ENCODE peak calls at places on chromosomes 6 and 20, in nine cellular contexts. N is K562, H is type B pancreatic cell, F is right lobe of liver, V is tibial nerve, J is ovary, A is testis, K is heart left ventricle, Y is pancreas. O is an unnamed sample.

GRCh38 chr6:39466664-39467063 is 144.2 kb upstream of the KCNK16 start:
- DNase-seq in J (no peak), Y (peak; percentile 9), H (no peak), V (no peak), K (no peak), A (no peak), N (no peak), F (no peak), O (no peak)

GRCh38 chr6:31270788-31271640 is 878 bp downstream of the HLA-C start:
- DNase-seq in H (no peak), K (peak; percentile 85), V (peak; percentile 27), F (peak; percentile 83), A (peak; percentile 23), N (no peak), Y (peak; percentile 75), J (peak; percentile 76), O (peak; percentile 59)

GRCh38 chr6:37207903-37208456 is 38.0 kb downstream of the PIM1 start:
- DNase-seq in K (peak; percentile 80), Y (peak; percentile 84), N (peak; percentile 88), H (peak; percentile 82), A (peak; percentile 91), F (peak; percentile 87), V (peak; percentile 58), J (peak; percentile 65), O (peak; percentile 44)

GRCh38 chr6:153503810-153504209 is 372.7 kb upstream of the RGS17 start:
- DNase-seq in H (no peak), F (no peak), N (no peak), J (no peak), V (no peak), A (no peak), K (no peak), Y (no peak), O (no peak)

GRCh38 chr6:146860583-146860982 is 261.8 kb downstream of the ADGB start:
- DNase-seq in N (no peak), H (no peak), Y (no peak), F (peak; percentile 77), J (peak; percentile 32), V (no peak), K (no peak), A (no peak), O (no peak)

GRCh38 chr6:116244284-116244683 is 9.6 kb downstream of the TSPYL4 start:
- DNase-seq in A (no peak), N (no peak), V (no peak), H (no peak), J (no peak), F (no peak), K (no peak), Y (no peak), O (no peak)

GRCh38 chr6:75171581-75172360 is 34.1 kb downstream of the COL12A1 start:
- DNase-seq in F (no peak), V (no peak), N (no peak), J (no peak), Y (no peak), A (no peak), K (no peak), H (no peak), O (no peak)

GRCh38 chr6:54647301-54647664 is 199.3 kb upstream of the FAM83B start:
- DNase-seq in A (no peak), J (no peak), V (no peak), N (no peak), H (no peak), F (no peak), K (no peak), Y (no peak), O (no peak)

GRCh38 chr20:59664389-59665055 is 60.2 kb downstream of the PHACTR3 start:
- DNase-seq in J (no peak), H (peak; percentile 29), V (no peak), Y (no peak), K (no peak), N (no peak), A (no peak), F (no peak), O (no peak)

GRCh38 chr6:135008072-135008940 is 46.3 kb downstream of the HBS1L start:
- DNase-seq in J (no peak), K (no peak), H (no peak), N (no peak), Y (no peak), A (no peak), F (no peak), V (no peak), O (no peak)

GRCh38 chr6:134883314-134883713 is 66.6 kb downstream of the ALDH8A1 start:
- DNase-seq in H (no peak), F (no peak), K (no peak), Y (no peak), N (no peak), J (no peak), A (no peak), V (no peak), O (no peak)

GRCh38 chr6:91167846-91168245 is 581.0 kb upstream of the MAP3K7 start:
- DNase-seq in J (no peak), A (no peak), H (no peak), Y (no peak), K (no peak), F (no peak), N (no peak), V (no peak), O (no peak)

GRCh38 chr6:122869437-122870024 is 80.5 kb downstream of the SMPDL3A start:
- DNase-seq in V (no peak), H (no peak), K (no peak), F (peak; percentile 23), Y (peak; percentile 48), A (peak; percentile 38), N (peak; percentile 29), J (no peak), O (peak; percentile 7)

GRCh38 chr6:16354692-16355091 is 116.3 kb downstream of the GMPR start:
- DNase-seq in A (no peak), F (no peak), H (no peak), K (no peak), V (no peak), Y (no peak), N (no peak), J (no peak), O (no peak)

GRCh38 chr6:98835149-98836024 is 1.0 kb downstream of the POU3F2 start:
- DNase-seq in H (peak; percentile 68), F (no peak), J (no peak), K (no peak), N (no peak), V (no peak), A (no peak), Y (no peak), O (no peak)

GRCh38 chr6:159941286-159942113 is 27.4 kb upstream of the IGF2R start:
- DNase-seq in H (no peak), K (no peak), N (no peak), A (no peak), J (no peak), F (no peak), V (no peak), Y (no peak), O (no peak)

GRCh38 chr6:72941751-72942150 is 283.5 kb downstream of the KHDC1L start:
- DNase-seq in V (no peak), N (no peak), K (no peak), H (no peak), J (no peak), Y (no peak), A (no peak), F (no peak), O (no peak)

GRCh38 chr6:155219858-155220301 is 43.9 kb upstream of the CLDN20 start:
- DNase-seq in A (no peak), H (no peak), N (no peak), F (no peak), K (no peak), Y (no peak), J (no peak), V (no peak), O (no peak)

GRCh38 chr6:109188115-109188411 is 92.8 kb downstream of the CEP57L1 start:
- DNase-seq in K (no peak), Y (no peak), A (no peak), F (no peak), N (no peak), V (no peak), H (no peak), J (no peak), O (no peak)
- TF ChIP-seq CTCF in K (no peak), Y (no peak), A (no peak), F (no peak), N (no peak), V (peak; percentile 10), H (peak; percentile 0), J (no peak), O (no peak)

GRCh38 chr6:13272131-13273046 is 55.9 kb downstream of the TBC1D7 start:
- DNase-seq in N (peak; percentile 54), V (peak; percentile 24), J (no peak), K (peak; percentile 68), F (peak; percentile 67), Y (no peak), H (no peak), A (peak; percentile 56), O (peak; percentile 32)
- TF ChIP-seq CTCF in N (no peak), V (no peak), J (no peak), K (no peak), F (no peak), Y (no peak), H (no peak), A (no peak), O (no peak)

DNA sequence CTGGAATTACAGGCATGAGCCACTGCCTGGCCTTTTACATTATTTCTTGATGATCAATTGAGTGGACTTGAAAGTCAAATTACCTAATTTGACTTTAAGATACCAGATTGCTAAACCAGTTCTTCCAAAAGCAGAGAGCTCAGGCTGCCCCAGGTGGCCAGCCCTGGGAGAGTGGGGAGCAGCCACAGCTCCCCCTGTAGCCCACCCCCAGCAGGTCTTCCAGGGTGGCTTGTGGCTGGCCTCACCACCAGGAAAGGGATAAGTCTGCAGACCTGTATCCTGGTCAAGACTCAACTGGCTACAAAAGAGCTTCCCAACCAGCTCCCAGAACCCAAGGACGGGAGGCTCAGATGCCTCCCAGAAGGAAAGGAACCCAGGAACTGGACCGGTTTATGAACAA is 23.8 kb upstream of the AKAP12 start:
- DNase-seq in A (no peak), J (no peak), K (no peak), H (no peak), F (no peak), N (no peak), V (no peak), Y (no peak), O (no peak)
- TF ChIP-seq CTCF in A (no peak), J (no peak), K (no peak), H (no peak), F (no peak), N (no peak), V (no peak), Y (no peak), O (no peak)

GRCh38 chr20:64076061-64076997 is 3.0 kb downstream of the RGS19 start:
- DNase-seq in N (no peak), Y (no peak), A (no peak), F (no peak), J (no peak), V (no peak), H (no peak), K (no peak), O (no peak)

GRCh38 chr20:64077094-64077493 is 2.2 kb downstream of the RGS19 start:
- DNase-seq in V (no peak), N (no peak), A (no peak), H (no peak), K (peak; percentile 60), J (no peak), Y (no peak), F (peak; percentile 51), O (no peak)

GRCh38 chr20:64078934-64079272 is 415 bp downstream of the RGS19 start:
- DNase-seq in H (no peak), J (no peak), A (no peak), V (no peak), F (no peak), K (no peak), N (no peak), Y (no peak), O (no peak)

GRCh38 chr20:64077876-64078551 is 1.3 kb downstream of the RGS19 start:
- DNase-seq in F (peak; percentile 44), A (no peak), V (no peak), Y (no peak), J (no peak), K (no peak), H (no peak), N (no peak), O (no peak)

GRCh38 chr20:64077541-64077875 is 1.8 kb downstream of the RGS19 start:
- DNase-seq in H (no peak), V (no peak), N (no peak), Y (no peak), A (no peak), J (no peak), K (no peak), F (no peak), O (no peak)
- TF ChIP-seq CTCF in H (no peak), V (no peak), N (no peak), Y (no peak), A (no peak), J (no peak), K (no peak), F (no peak), O (no peak)

O was measured in gastrocnemius medialis.